ENCODE peak calls at places on chromosomes 1 and 21, in six cellular contexts. Y is cardiac muscle cell; V is CD4-positive, alpha-beta memory T cell; D is AG04450; W is left ventricle myocardium inferior; X is heart right ventricle. E is an unnamed sample.

GRCh38 chr1:244409648-244410164 is 42.0 kb downstream of the ADSS2 start:
- DNase-seq in W (no peak), D (no peak), Y (no peak), V (no peak), X (no peak), E (no peak)

GRCh38 chr1:34250342-34250741 is 73.6 kb downstream of the C1orf94 start:
- DNase-seq in X (no peak), D (no peak), W (no peak), V (no peak), Y (no peak), E (no peak)

GRCh38 chr21:29293495-29293894 is 5.2 kb upstream of the BACH1 start:
- DNase-seq in Y (no peak), W (no peak), D (no peak), X (no peak), V (no peak), E (no peak)

GRCh38 chr1:110040548-110040947 is 6.1 kb downstream of the STRIP1 start:
- DNase-seq in X (no peak), V (no peak), D (no peak), Y (no peak), W (no peak), E (no peak)

GRCh38 chr1:53541761-53542550 is 82.8 kb downstream of the DMRTB1 start:
- DNase-seq in W (no peak), D (peak), V (no peak), X (peak), Y (peak), E (no peak)

GRCh38 chr1:50564417-50564816 is 141.2 kb upstream of the DMRTA2 start:
- DNase-seq in X (no peak), W (no peak), Y (no peak), V (no peak), D (no peak), E (no peak)

GRCh38 chr1:214439352-214440119 is 111.9 kb downstream of the PTPN14 start:
- DNase-seq in X (no peak), W (no peak), Y (no peak), V (peak), D (peak), E (no peak)

GRCh38 chr1:232586679-232587078 is 43.3 kb downstream of the SIPA1L2 start:
- DNase-seq in V (no peak), D (no peak), W (no peak), X (no peak), Y (no peak), E (no peak)

GRCh38 chr1:184482113-184482512 is 95.3 kb downstream of the C1orf21 start:
- DNase-seq in X (peak), D (no peak), V (no peak), Y (no peak), W (peak), E (no peak)

GRCh38 chr1:41479808-41480160 is 4.7 kb downstream of the EDN2 start:
- DNase-seq in V (no peak), W (no peak), X (no peak), D (no peak), Y (no peak), E (no peak)

GRCh38 chr1:6082430-6082971 is 36.8 kb downstream of the KCNAB2 start:
- DNase-seq in D (no peak), Y (peak), W (no peak), V (no peak), X (no peak), E (no peak)

GRCh38 chr1:52032785-52033131 is 852 bp downstream of the KTI12 start:
- DNase-seq in X (peak), Y (peak), D (no peak), W (peak), V (peak), E (peak)

GRCh38 chr1:34590211-34590623 is 164.6 kb upstream of the GJB5 start:
- DNase-seq in V (no peak), X (no peak), Y (no peak), W (no peak), D (no peak), E (peak)

GRCh38 chr1:160092366-160093068 is 5.9 kb downstream of the IGSF8 start:
- DNase-seq in D (no peak), Y (no peak), W (no peak), V (no peak), X (no peak), E (no peak)

GRCh38 chr1:221858758-221859157 is 116.9 kb upstream of the DUSP10 start:
- DNase-seq in D (peak), V (no peak), X (no peak), Y (no peak), W (no peak), E (no peak)

GRCh38 chr1:228402638-228403025 is 4.0 kb downstream of the TRIM11 start:
- DNase-seq in X (no peak), W (no peak), Y (no peak), V (no peak), D (no peak), E (no peak)

GRCh38 chr1:154304664-154305337 is 16.1 kb upstream of the AQP10 start:
- DNase-seq in X (no peak), Y (no peak), W (no peak), V (no peak), D (no peak), E (no peak)

GRCh38 chr21:46124926-46125845 is 27.3 kb downstream of the COL6A2 start:
- DNase-seq in W (no peak), X (no peak), V (no peak), Y (no peak), D (no peak), E (peak)

GRCh38 chr1:23100074-23100748 is 68.4 kb downstream of the LUZP1 start:
- DNase-seq in V (peak), D (peak), X (no peak), Y (no peak), W (no peak), E (peak)

GRCh38 chr1:245589221-245589620 is 434.4 kb downstream of the KIF26B start:
- DNase-seq in Y (no peak), X (no peak), V (no peak), D (no peak), W (no peak), E (no peak)

GRCh38 chr1:245591346-245592082 is 436.7 kb downstream of the KIF26B start:
- DNase-seq in W (no peak), X (no peak), Y (no peak), D (no peak), V (no peak), E (no peak)

GRCh38 chr1:245590726-245591125 is 435.9 kb downstream of the KIF26B start:
- DNase-seq in X (no peak), V (no peak), W (no peak), D (no peak), Y (no peak), E (no peak)

GRCh38 chr1:245589827-245590421 is 435.1 kb downstream of the KIF26B start:
- DNase-seq in V (no peak), D (no peak), W (no peak), Y (no peak), X (no peak), E (no peak)

DNA sequence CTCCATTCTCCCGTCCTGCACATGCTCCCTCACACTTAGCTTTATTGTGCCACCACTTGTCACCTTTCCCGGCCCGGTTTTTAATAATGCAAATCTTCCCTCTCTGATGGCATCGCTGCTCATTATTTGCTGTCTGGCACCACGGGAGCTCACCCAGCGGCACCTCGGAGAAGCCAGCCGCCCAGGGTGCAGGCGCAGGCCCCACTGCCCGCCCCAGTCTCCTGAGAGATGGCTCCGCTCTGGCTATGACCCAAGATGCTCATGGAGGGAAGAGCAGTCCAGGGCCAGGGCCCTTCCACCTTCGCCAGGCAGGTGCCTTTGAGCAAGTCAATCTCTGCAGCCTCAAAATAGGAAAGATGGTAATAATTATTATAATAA is 437.3 kb downstream of the KIF26B start:
- DNase-seq in V (no peak), X (no peak), D (no peak), Y (no peak), W (no peak), E (no peak)
- H3K27ac ChIP-seq in V (no peak), X (no peak), D (no peak), Y (peak), W (no peak), E (no peak)

DNA sequence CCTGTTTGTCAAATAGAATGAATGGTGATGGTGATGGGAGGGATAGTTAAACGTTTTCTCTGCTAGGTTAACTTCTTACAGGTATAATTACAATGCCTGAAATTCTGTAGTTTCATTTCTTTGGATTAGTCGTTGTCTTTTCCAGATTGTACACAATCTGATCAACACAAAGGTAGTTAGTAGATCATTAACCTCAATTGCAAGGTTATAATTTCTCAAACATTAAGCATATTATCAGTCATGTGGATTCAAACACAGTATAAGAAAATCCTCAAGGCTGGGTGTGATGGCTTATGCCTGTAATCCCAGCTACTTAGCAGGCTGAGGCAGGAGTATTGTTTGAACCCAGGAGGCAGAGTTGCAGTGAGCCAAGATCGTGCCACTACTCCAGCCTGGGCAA is 20.6 kb downstream of the SYNC start:
- DNase-seq in W (no peak), Y (no peak), D (no peak), X (no peak), V (no peak), E (no peak)
- H3K4me3 ChIP-seq in W (no peak), Y (no peak), D (no peak), X (no peak), V (no peak), E (no peak)

GRCh38 chr1:17235135-17235880 is 13.6 kb upstream of the PADI3 start:
- DNase-seq in V (no peak), Y (no peak), X (no peak), D (no peak), W (no peak), E (no peak)
- H3K27ac ChIP-seq in V (no peak), Y (no peak), X (no peak), D (no peak), W (no peak), E (no peak)

GRCh38 chr1:241990040-241990439 is 8.9 kb downstream of the MAP1LC3C start:
- DNase-seq in V (no peak), Y (peak), D (peak), W (peak), X (peak), E (peak)
- H3K4me3 ChIP-seq in V (no peak), Y (no peak), D (no peak), W (no peak), X (no peak), E (no peak)

GRCh38 chr1:89739844-89740216 is 81.0 kb upstream of the LRRC8D start:
- DNase-seq in W (no peak), Y (no peak), V (peak), D (no peak), X (no peak), E (no peak)
- H3K27ac ChIP-seq in W (peak), Y (no peak), V (peak), D (no peak), X (no peak), E (no peak)